ENCODE peak calls at places on chromosomes 5 and 9, in nine cellular contexts. A, E, W, B, M, H, Q, P and S are unnamed samples.

GRCh38 chr5:32628049-32628803 is 42.9 kb downstream of the SUB1 start:
- DNase-seq in W (no peak), B (no peak), M (peak; percentile 31), E (no peak), A (no peak), Q (no peak), H (no peak), P (no peak), S (no peak)

GRCh38 chr5:136018814-136019777 is 9.7 kb upstream of the TGFBI start:
- DNase-seq in H (no peak), Q (no peak), W (no peak), E (no peak), P (peak; percentile 33), M (peak; percentile 37), B (peak; percentile 89), A (no peak), S (peak; percentile 38)

GRCh38 chr5:18305288-18305899 is 671.1 kb downstream of the TAF11L14 start:
- DNase-seq in Q (no peak), H (no peak), W (no peak), A (no peak), E (no peak), M (peak; percentile 13), B (no peak), P (no peak), S (no peak)

GRCh38 chr9:129285382-129285781 is 107.3 kb upstream of the IER5L start:
- DNase-seq in A (no peak), B (peak; percentile 37), H (peak; percentile 44), Q (no peak), M (no peak), W (no peak), E (no peak), P (no peak), S (no peak)

GRCh38 chr5:71757590-71758543 is 38.8 kb downstream of the CARTPT start:
- DNase-seq in W (peak; percentile 73), M (peak; percentile 67), A (peak; percentile 31), B (peak; percentile 77), H (no peak), Q (peak; percentile 12), P (peak; percentile 65), E (peak; percentile 68), S (peak; percentile 58)

GRCh38 chr5:176543428-176544182 is 5.5 kb upstream of the CDHR2 start:
- DNase-seq in H (no peak), W (peak; percentile 82), Q (no peak), P (peak; percentile 88), E (peak; percentile 83), M (no peak), A (no peak), B (peak; percentile 84), S (no peak)

GRCh38 chr9:89046832-89047231 is 55.6 kb downstream of the S1PR3 start:
- DNase-seq in B (no peak), P (no peak), E (no peak), H (no peak), A (no peak), M (no peak), Q (no peak), W (no peak), S (peak; percentile 36)

GRCh38 chr5:146334074-146334533 is 4.5 kb upstream of the POU4F3 start:
- DNase-seq in H (no peak), E (no peak), W (no peak), P (no peak), A (no peak), B (no peak), Q (no peak), M (no peak), S (no peak)

GRCh38 chr9:133347515-133347984 is 381 bp downstream of the MED22 start:
- DNase-seq in W (no peak), E (peak; percentile 70), H (no peak), M (no peak), B (no peak), P (peak; percentile 50), Q (peak; percentile 28), A (no peak), S (peak; percentile 22)

GRCh38 chr5:151141535-151141934 is 16.0 kb downstream of the ANXA6 start:
- DNase-seq in A (no peak), B (peak; percentile 82), H (no peak), P (peak; percentile 59), Q (no peak), E (peak; percentile 55), M (no peak), W (no peak), S (no peak)

GRCh38 chr5:3303777-3304176 is 291.9 kb upstream of the IRX1 start:
- DNase-seq in W (no peak), B (no peak), Q (no peak), E (no peak), M (no peak), P (no peak), A (no peak), H (no peak), S (no peak)

GRCh38 chr5:51816427-51816826 is 433.2 kb downstream of the ISL1 start:
- DNase-seq in A (no peak), W (no peak), M (no peak), Q (no peak), B (no peak), E (no peak), P (no peak), H (no peak), S (no peak)

GRCh38 chr9:133835273-133835901 is 97.2 kb upstream of the SARDH start:
- DNase-seq in B (no peak), Q (no peak), P (no peak), M (no peak), E (no peak), H (no peak), A (no peak), W (no peak), S (no peak)

GRCh38 chr5:141778211-141778610 is 96.2 kb upstream of the ARAP3 start:
- DNase-seq in Q (no peak), P (no peak), W (no peak), A (no peak), H (no peak), B (no peak), E (peak; percentile 20), M (no peak), S (no peak)

GRCh38 chr5:34583167-34583566 is 73.0 kb upstream of the RAI14 start:
- DNase-seq in W (no peak), H (no peak), E (no peak), P (no peak), A (no peak), M (no peak), B (no peak), Q (no peak), S (no peak)

GRCh38 chr9:123686131-123686848 is 243.6 kb downstream of the DENND1A start:
- DNase-seq in A (no peak), W (no peak), H (no peak), M (no peak), P (peak; percentile 71), B (no peak), Q (no peak), E (no peak), S (peak; percentile 8)

GRCh38 chr9:89359018-89359417 is 40.7 kb downstream of the SECISBP2 start:
- DNase-seq in P (no peak), Q (no peak), M (no peak), H (peak; percentile 52), W (no peak), A (no peak), B (no peak), E (no peak), S (no peak)

GRCh38 chr5:31066655-31067328 is 126.7 kb upstream of the CDH6 start:
- DNase-seq in M (no peak), E (no peak), W (no peak), B (no peak), Q (no peak), H (no peak), A (no peak), P (no peak), S (no peak)

GRCh38 chr9:94655739-94656138 is 16.4 kb upstream of the FBP1 start:
- DNase-seq in E (no peak), Q (no peak), B (no peak), W (no peak), P (no peak), A (no peak), H (no peak), M (no peak), S (no peak)

GRCh38 chr9:128107971-128108783 is 19.4 kb downstream of the PTGES2 start:
- DNase-seq in P (no peak), W (no peak), E (no peak), B (peak; percentile 63), A (no peak), H (no peak), M (no peak), Q (no peak), S (no peak)
- H3K36me3 ChIP-seq in P (peaks cover 16% of the 10 kb centered on the region), W (peaks cover 61% of the 10 kb centered on the region), E (no peaks in the 10 kb centered on the region), B (peaks cover 33% of the 10 kb centered on the region), A (peaks cover 13% of the 10 kb centered on the region), H (peaks cover 49% of the 10 kb centered on the region), M (peaks cover 35% of the 10 kb centered on the region), Q (peaks cover 13% of the 10 kb centered on the region), S (no peaks in the 10 kb centered on the region)

GRCh38 chr5:72847439-72847838 is 31.0 kb downstream of the TNPO1 start:
- DNase-seq in Q (no peak), A (no peak), B (no peak), H (no peak), E (no peak), P (no peak), M (no peak), W (no peak), S (no peak)

GRCh38 chr5:72849546-72849945 is 33.1 kb downstream of the TNPO1 start:
- DNase-seq in Q (no peak), P (no peak), W (no peak), H (no peak), E (no peak), A (no peak), M (no peak), B (no peak), S (no peak)

GRCh38 chr5:72848474-72849428 is 32.3 kb downstream of the TNPO1 start:
- DNase-seq in E (peak; percentile 69), P (peak; percentile 57), B (peak; percentile 71), Q (peak; percentile 40), A (no peak), H (peak; percentile 78), M (peak; percentile 12), W (peak; percentile 48), S (no peak)

GRCh38 chr5:72846483-72846882 is 30.0 kb downstream of the TNPO1 start:
- DNase-seq in A (no peak), M (no peak), E (no peak), B (no peak), P (no peak), Q (no peak), H (no peak), W (no peak), S (no peak)

GRCh38 chr5:72847989-72848473 is 31.6 kb downstream of the TNPO1 start:
- DNase-seq in W (peak; percentile 90), A (peak; percentile 57), E (peak; percentile 85), M (peak; percentile 73), H (peak; percentile 93), P (peak; percentile 93), Q (peak; percentile 40), B (peak; percentile 93), S (peak; percentile 84)
- TF ChIP-seq POLR2A in W (peak; percentile 83), A (peak; percentile 99), E (peak; percentile 68), M (peak; percentile 96), H (peak; percentile 49), P (peak; percentile 95), Q (peak; percentile 98), B (peak; percentile 93), S (peak; percentile 64)

GRCh38 chr9:112218908-112219307 is 43.8 kb upstream of the SUSD1 start:
- DNase-seq in B (no peak), E (no peak), W (no peak), P (no peak), A (no peak), M (no peak), H (no peak), Q (peak; percentile 85), S (no peak)
- TF ChIP-seq EP300 in B (no peak), E (no peak), W (no peak), P (no peak), A (no peak), M (no peak), H (no peak), Q (no peak), S (no peak)

GRCh38 chr5:60630179-60630578 is 69.8 kb downstream of the DEPDC1B start:
- DNase-seq in B (no peak), P (no peak), A (no peak), Q (no peak), W (no peak), E (no peak), M (no peak), H (no peak), S (no peak)
- H3K36me3 ChIP-seq in B (no peaks in the 10 kb centered on the region), P (no peaks in the 10 kb centered on the region), A (no peaks in the 10 kb centered on the region), Q (peaks cover 10% of the 10 kb centered on the region), W (no peaks in the 10 kb centered on the region), E (no peaks in the 10 kb centered on the region), M (peaks cover 53% of the 10 kb centered on the region), H (no peaks in the 10 kb centered on the region), S (no peaks in the 10 kb centered on the region)